ENCODE peak calls at places on chromosomes 13 and 19, in four cellular contexts. One of them, this sample, is unnamed.
A peak's percentile ranks its signal among the peaks of the same experiment; 100 is the strongest.

GRCh38 chr13:60134376-60134775 is 29.4 kb downstream of the DIAPH3 start:
- DNase-seq in A549: no peak
- DNase-seq in HepG2: no peak
- DNase-seq in GM12878: no peak
- DNase-seq in this sample: no peak

GRCh38 chr13:42405665-42406390 is 133.9 kb downstream of the AKAP11 start:
- DNase-seq in A549: no peak
- DNase-seq in HepG2: no peak
- DNase-seq in GM12878: peak; percentile 97
- DNase-seq in this sample: no peak

GRCh38 chr13:31236211-31236786 is 36.5 kb downstream of the B3GLCT start:
- DNase-seq in A549: no peak
- DNase-seq in HepG2: peak; percentile 31
- DNase-seq in GM12878: no peak
- DNase-seq in this sample: peak; percentile 14

GRCh38 chr19:20359933-20360720 is 193.1 kb downstream of the ZNF486 start:
- DNase-seq in A549: no peak
- DNase-seq in HepG2: no peak
- DNase-seq in GM12878: no peak
- DNase-seq in this sample: no peak

GRCh38 chr13:110116072-110116487 is 190.9 kb downstream of the COL4A1 start:
- DNase-seq in A549: peak; percentile 52
- DNase-seq in HepG2: peak; percentile 4
- DNase-seq in GM12878: no peak
- DNase-seq in this sample: peak; percentile 71

GRCh38 chr13:20121154-20121515 is 39.7 kb downstream of the GJA3 start:
- DNase-seq in A549: no peak
- DNase-seq in HepG2: peak; percentile 30
- DNase-seq in GM12878: no peak
- DNase-seq in this sample: no peak

GRCh38 chr13:70253834-70254233 is 145.6 kb upstream of the KLHL1 start:
- DNase-seq in A549: no peak
- DNase-seq in HepG2: peak; percentile 9
- DNase-seq in GM12878: no peak
- DNase-seq in this sample: no peak

GRCh38 chr13:94886191-94886590 is 173.8 kb upstream of the SOX21 start:
- DNase-seq in A549: no peak
- DNase-seq in HepG2: no peak
- DNase-seq in GM12878: no peak
- DNase-seq in this sample: no peak

GRCh38 chr13:43023244-43023931 is at the start of gene DNAJC15:
- DNase-seq in A549: no peak
- DNase-seq in HepG2: peak; percentile 76
- DNase-seq in GM12878: peak; percentile 57
- DNase-seq in this sample: peak; percentile 24

GRCh38 chr13:82654851-82655517 is 1227.3 kb downstream of the SLITRK1 start:
- DNase-seq in A549: no peak
- DNase-seq in HepG2: no peak
- DNase-seq in GM12878: no peak
- DNase-seq in this sample: no peak

GRCh38 chr13:47546265-47546962 is 454.7 kb downstream of the SUCLA2 start:
- DNase-seq in A549: no peak
- DNase-seq in HepG2: no peak
- DNase-seq in GM12878: no peak
- DNase-seq in this sample: no peak

GRCh38 chr19:33814181-33815165 is 17.8 kb downstream of the KCTD15 start:
- DNase-seq in A549: no peak
- DNase-seq in HepG2: no peak
- DNase-seq in GM12878: no peak
- DNase-seq in this sample: no peak

GRCh38 chr19:3506384-3507340 is 551 bp downstream of the FZR1 start:
- DNase-seq in A549: no peak
- DNase-seq in HepG2: no peak
- DNase-seq in GM12878: no peak
- DNase-seq in this sample: peak; percentile 57

GRCh38 chr19:33665776-33666175 is 44.0 kb downstream of the CHST8 start:
- DNase-seq in A549: no peak
- DNase-seq in HepG2: no peak
- DNase-seq in GM12878: no peak
- DNase-seq in this sample: no peak

GRCh38 chr19:29216021-29216420 is 3.1 kb upstream of the UQCRFS1 start:
- DNase-seq in A549: no peak
- DNase-seq in HepG2: no peak
- DNase-seq in GM12878: no peak
- DNase-seq in this sample: no peak

GRCh38 chr19:34500656-34501120 is 19.1 kb downstream of the WTIP start:
- DNase-seq in A549: no peak
- DNase-seq in HepG2: no peak
- DNase-seq in GM12878: no peak
- DNase-seq in this sample: peak; percentile 40

GRCh38 chr13:112664501-112665203 is 25.2 kb upstream of the ATP11A start:
- DNase-seq in A549: no peak
- DNase-seq in HepG2: no peak
- DNase-seq in GM12878: no peak
- DNase-seq in this sample: no peak

GRCh38 chr19:35065574-35065973 is 24.1 kb downstream of the HPN start:
- DNase-seq in A549: no peak
- DNase-seq in HepG2: no peak
- DNase-seq in GM12878: no peak
- DNase-seq in this sample: no peak

GRCh38 chr19:44949550-44949949 is 3.7 kb downstream of the APOC2 start:
- DNase-seq in A549: no peak
- DNase-seq in HepG2: no peak
- DNase-seq in GM12878: no peak
- DNase-seq in this sample: no peak

GRCh38 chr13:22594041-22594440 is 586.7 kb upstream of the SGCG start:
- DNase-seq in A549: no peak
- DNase-seq in HepG2: peak; percentile 16
- DNase-seq in GM12878: no peak
- DNase-seq in this sample: no peak

GRCh38 chr13:113184568-113185440 is 23.7 kb downstream of the PCID2 start:
- DNase-seq in A549: no peak
- DNase-seq in HepG2: no peak
- DNase-seq in GM12878: no peak
- DNase-seq in this sample: no peak

GRCh38 chr13:35485451-35485850 is 9.0 kb upstream of the MAB21L1 start:
- DNase-seq in A549: no peak
- DNase-seq in HepG2: no peak
- DNase-seq in GM12878: no peak
- DNase-seq in this sample: no peak

GRCh38 chr13:20258208-20258962 is 26.3 kb upstream of the GJB6 start:
- DNase-seq in A549: peak; percentile 10
- DNase-seq in HepG2: no peak
- DNase-seq in GM12878: no peak
- DNase-seq in this sample: no peak

GRCh38 chr13:108322206-108322824 is 52.8 kb downstream of the TNFSF13B start:
- DNase-seq in A549: peak; percentile 4
- DNase-seq in HepG2: peak; percentile 23
- DNase-seq in GM12878: peak; percentile 9
- DNase-seq in this sample: peak; percentile 47

GRCh38 chr19:44573647-44574046 is 39.7 kb upstream of the IGSF23 start:
- DNase-seq in A549: no peak
- DNase-seq in HepG2: no peak
- DNase-seq in GM12878: no peak
- DNase-seq in this sample: peak; percentile 51

GRCh38 chr13:113605866-113606438 is 21.4 kb downstream of the TFDP1 start:
- DNase-seq in A549: no peak
- DNase-seq in HepG2: no peak
- DNase-seq in GM12878: no peak
- DNase-seq in this sample: no peak

GRCh38 chr19:342801-343421 is 1.7 kb downstream of the MIER2 start:
- DNase-seq in A549: no peak
- DNase-seq in HepG2: no peak
- DNase-seq in GM12878: peak; percentile 15
- DNase-seq in this sample: no peak

GRCh38 chr19:13014101-13014920 is 19.0 kb downstream of the NFIX start:
- DNase-seq in A549: no peak
- DNase-seq in HepG2: no peak
- DNase-seq in GM12878: no peak
- DNase-seq in this sample: no peak

GRCh38 chr19:17125728-17126677 is 50.4 kb downstream of the MYO9B start:
- DNase-seq in A549: no peak
- DNase-seq in HepG2: no peak
- DNase-seq in GM12878: peak; percentile 79
- DNase-seq in this sample: no peak

GRCh38 chr19:48418317-48419064 is 25.0 kb downstream of the GRIN2D start:
- DNase-seq in A549: no peak
- DNase-seq in HepG2: no peak
- DNase-seq in GM12878: no peak
- DNase-seq in this sample: peak; percentile 80

GRCh38 chr13:66689037-66689619 is 541.0 kb downstream of the PCDH9 start:
- DNase-seq in A549: no peak
- DNase-seq in HepG2: no peak
- DNase-seq in GM12878: no peak
- DNase-seq in this sample: no peak

GRCh38 chr19:5041168-5042038 is 72.5 kb downstream of the KDM4B start:
- DNase-seq in A549: no peak
- DNase-seq in HepG2: no peak
- DNase-seq in GM12878: no peak
- DNase-seq in this sample: no peak

GRCh38 chr19:16078759-16079707 is 2.7 kb downstream of the TPM4 start:
- DNase-seq in A549: no peak
- DNase-seq in HepG2: peak; percentile 79
- DNase-seq in GM12878: peak; percentile 94
- DNase-seq in this sample: peak; percentile 86

GRCh38 chr19:50908311-50908710 is 2.9 kb downstream of the KLK4 start:
- DNase-seq in A549: no peak
- DNase-seq in HepG2: no peak
- DNase-seq in GM12878: no peak
- DNase-seq in this sample: no peak

GRCh38 chr19:50910722-50911121 is 473 bp downstream of the KLK4 start:
- DNase-seq in A549: no peak
- DNase-seq in HepG2: no peak
- DNase-seq in GM12878: no peak
- DNase-seq in this sample: no peak

GRCh38 chr19:50911206-50912101 is at the start of gene KLK4:
- DNase-seq in A549: no peak
- DNase-seq in HepG2: no peak
- DNase-seq in GM12878: no peak
- DNase-seq in this sample: no peak

GRCh38 chr19:50912102-50912599 is 956 bp upstream of the KLK4 start:
- DNase-seq in A549: no peak
- DNase-seq in HepG2: no peak
- DNase-seq in GM12878: no peak
- DNase-seq in this sample: no peak

GRCh38 chr19:50909240-50910070 is 1.7 kb downstream of the KLK4 start:
- DNase-seq in A549: peak; percentile 86
- DNase-seq in HepG2: peak; percentile 13
- DNase-seq in GM12878: no peak
- DNase-seq in this sample: peak; percentile 99
- TF ChIP-seq BHLHE40 in A549: no peak
- TF ChIP-seq BHLHE40 in HepG2: no peak
- TF ChIP-seq BHLHE40 in GM12878: no peak
- TF ChIP-seq BHLHE40 in this sample: no peak

DNA sequence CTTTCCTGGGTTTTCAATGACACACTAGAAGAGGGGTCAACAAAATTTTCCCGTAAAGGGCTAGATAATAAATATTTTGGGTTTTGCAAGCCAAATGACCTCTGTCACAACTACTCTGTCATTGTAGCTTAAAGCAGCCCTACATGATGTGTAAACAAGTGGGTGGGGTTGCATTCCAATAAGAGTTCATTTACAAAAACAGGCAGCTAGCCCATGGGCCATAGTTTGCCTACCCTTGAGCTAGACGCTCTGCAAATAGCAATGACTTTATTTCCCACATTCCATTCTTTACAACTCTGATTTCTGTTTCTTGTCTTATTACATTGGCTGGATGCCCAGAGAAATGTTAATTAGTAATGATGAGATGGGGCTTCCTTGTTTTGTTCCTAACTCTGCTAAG is 76.0 kb downstream of the ZNF557 start:
- DNase-seq in A549: no peak
- DNase-seq in HepG2: peak; percentile 58
- DNase-seq in GM12878: no peak
- DNase-seq in this sample: no peak
- TF ChIP-seq USF2 in A549: no peak
- TF ChIP-seq USF2 in HepG2: no peak
- TF ChIP-seq USF2 in GM12878: no peak
- TF ChIP-seq USF2 in this sample: no peak

GRCh38 chr19:49538643-49539042 is 10.8 kb downstream of the RCN3 start:
- DNase-seq in A549: no peak
- DNase-seq in HepG2: no peak
- DNase-seq in GM12878: no peak
- DNase-seq in this sample: no peak
- TF ChIP-seq REST in A549: no peak
- TF ChIP-seq REST in HepG2: no peak
- TF ChIP-seq REST in GM12878: peak; percentile 29
- TF ChIP-seq REST in this sample: no peak

DNA sequence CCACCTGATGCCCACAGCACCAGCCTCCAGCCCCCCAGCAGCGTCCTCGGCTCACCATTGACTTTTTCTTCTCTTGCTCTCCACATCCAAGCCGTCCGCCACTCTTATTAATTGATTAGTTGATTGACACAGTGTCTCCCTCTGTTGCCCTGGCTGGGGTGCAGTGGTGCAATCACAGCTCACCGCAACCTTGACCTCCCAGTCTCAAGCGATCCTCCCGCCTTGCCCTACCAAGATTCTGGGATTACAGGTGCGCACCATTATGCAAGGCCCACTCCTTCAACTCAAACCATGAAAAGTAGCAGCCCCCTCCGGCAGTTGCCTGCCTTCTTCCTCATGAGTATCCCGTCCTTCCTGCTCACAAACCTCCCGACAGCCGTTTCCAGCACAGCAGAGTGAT is 921 bp upstream of the TEX29 start:
- DNase-seq in A549: no peak
- DNase-seq in HepG2: no peak
- DNase-seq in GM12878: no peak
- DNase-seq in this sample: no peak
- TF ChIP-seq BHLHE40 in A549: no peak
- TF ChIP-seq BHLHE40 in HepG2: no peak
- TF ChIP-seq BHLHE40 in GM12878: no peak
- TF ChIP-seq BHLHE40 in this sample: no peak

DNA sequence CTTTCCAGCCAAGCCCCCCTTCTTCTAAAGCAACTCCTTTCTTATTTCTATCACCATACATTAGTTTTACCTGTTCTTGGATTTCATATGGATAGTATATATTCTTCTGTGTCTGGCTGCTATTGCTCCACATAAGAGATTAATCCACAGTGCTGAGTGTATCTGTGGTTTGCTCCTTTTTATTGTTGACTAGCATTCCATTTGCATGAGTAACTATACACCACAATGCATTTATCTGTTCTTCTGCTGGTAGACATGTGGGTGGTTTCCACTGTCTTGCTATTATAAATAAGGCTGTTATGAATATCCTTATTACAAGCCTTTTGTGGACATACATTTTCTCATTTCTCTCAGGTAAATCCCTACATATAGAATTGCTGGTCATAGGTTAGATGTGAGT is 138.2 kb downstream of the SLC7A1 start:
- DNase-seq in A549: no peak
- DNase-seq in HepG2: no peak
- DNase-seq in GM12878: no peak
- DNase-seq in this sample: no peak
- TF ChIP-seq USF2 in A549: no peak
- TF ChIP-seq USF2 in HepG2: no peak
- TF ChIP-seq USF2 in GM12878: no peak
- TF ChIP-seq USF2 in this sample: no peak

This sample was measured in K562.